ENCODE peak calls at places on chromosomes 2 and 18, in seven cellular contexts. L is epithelial cell of esophagus, D is neural progenitor cell, C is psoas muscle, E is fibroblast of mammary gland, P is mucosa of descending colon, U is astrocyte of the cerebellum. M is an unnamed sample.

GRCh38 chr2:75729861-75730260 is 19.1 kb upstream of the GCFC2 start:
- DNase-seq in L (peak; percentile 26), D (no peak), C (no peak), E (no peak), P (peak; percentile 16), U (no peak), M (no peak)

GRCh38 chr18:7946724-7947377 is 379.7 kb downstream of the PTPRM start:
- DNase-seq in L (peak; percentile 80), D (peak; percentile 23), C (no peak), E (peak; percentile 90), P (peak; percentile 57), U (peak; percentile 49), M (no peak)

GRCh38 chr2:153519260-153519875 is 40.8 kb upstream of the RPRM start:
- DNase-seq in L (peak; percentile 64), D (peak; percentile 69), C (peak; percentile 61), E (peak; percentile 63), P (peak; percentile 78), U (peak; percentile 50), M (peak; percentile 8)

GRCh38 chr2:15803186-15803986 is 137.0 kb upstream of the MYCN start:
- DNase-seq in L (no peak), D (no peak), C (no peak), E (no peak), P (no peak), U (no peak), M (no peak)

GRCh38 chr2:136818839-136819238 is 53.5 kb downstream of the THSD7B start:
- DNase-seq in L (no peak), D (no peak), C (no peak), E (no peak), P (no peak), U (no peak), M (no peak)

GRCh38 chr2:285506-285905 is 2.4 kb downstream of the ALKAL2 start:
- DNase-seq in L (peak; percentile 44), D (no peak), C (no peak), E (peak; percentile 74), P (no peak), U (peak; percentile 47), M (no peak)

GRCh38 chr2:107337209-107337898 is 451.4 kb upstream of the ST6GAL2 start:
- DNase-seq in L (peak; percentile 8), D (no peak), C (no peak), E (peak; percentile 94), P (no peak), U (peak; percentile 45), M (no peak)

GRCh38 chr2:164910091-164910899 is 45.0 kb downstream of the SLC38A11 start:
- DNase-seq in L (peak; percentile 84), D (no peak), C (no peak), E (peak; percentile 10), P (peak; percentile 55), U (no peak), M (peak; percentile 60)

GRCh38 chr2:30235008-30235655 is 3.8 kb downstream of the LBH start:
- DNase-seq in L (peak; percentile 84), D (no peak), C (no peak), E (peak; percentile 47), P (no peak), U (no peak), M (no peak)

GRCh38 chr2:130875935-130876334 is 39.2 kb downstream of the ARHGEF4 start:
- DNase-seq in L (no peak), D (no peak), C (no peak), E (no peak), P (no peak), U (no peak), M (no peak)

GRCh38 chr18:59208602-59209001 is 11.4 kb upstream of the GRP start:
- DNase-seq in L (peak; percentile 70), D (no peak), C (no peak), E (peak; percentile 6), P (no peak), U (no peak), M (no peak)

GRCh38 chr18:26057208-26057821 is 33.1 kb downstream of the SS18 start:
- DNase-seq in L (no peak), D (no peak), C (no peak), E (peak; percentile 19), P (no peak), U (no peak), M (no peak)

GRCh38 chr2:184598313-184599053 is at the start of gene ZNF804A:
- DNase-seq in L (peak; percentile 50), D (peak; percentile 81), C (peak; percentile 55), E (peak; percentile 37), P (peak; percentile 22), U (no peak), M (no peak)

GRCh38 chr2:239991689-239992314 is 33.3 kb downstream of the NDUFA10 start:
- DNase-seq in L (peak; percentile 62), D (peak; percentile 63), C (no peak), E (peak; percentile 73), P (peak; percentile 44), U (peak; percentile 65), M (peak; percentile 18)

GRCh38 chr18:79387615-79388014 is 8.1 kb upstream of the NFATC1 start:
- DNase-seq in L (no peak), D (no peak), C (no peak), E (no peak), P (no peak), U (no peak), M (no peak)

GRCh38 chr18:46858290-46858689 is 59.0 kb downstream of the PIAS2 start:
- DNase-seq in L (no peak), D (no peak), C (no peak), E (no peak), P (no peak), U (no peak), M (no peak)

GRCh38 chr2:58521803-58522602 is 280.9 kb upstream of the FANCL start:
- DNase-seq in L (peak; percentile 12), D (no peak), C (no peak), E (peak; percentile 2), P (no peak), U (no peak), M (peak; percentile 63)

GRCh38 chr2:23988371-23988770 is 21.5 kb upstream of the MFSD2B start:
- DNase-seq in L (peak; percentile 49), D (no peak), C (no peak), E (peak; percentile 30), P (no peak), U (no peak), M (no peak)

GRCh38 chr2:176744156-176744555 is 468.4 kb upstream of the HNRNPA3 start:
- DNase-seq in L (no peak), D (no peak), C (no peak), E (no peak), P (peak; percentile 15), U (no peak), M (no peak)

GRCh38 chr2:163734911-163735691 is 707 bp downstream of the FIGN start:
- DNase-seq in L (peak; percentile 27), D (peak; percentile 60), C (no peak), E (peak; percentile 28), P (no peak), U (no peak), M (no peak)

GRCh38 chr2:198518935-198519334 is 714.5 kb downstream of the PLCL1 start:
- DNase-seq in L (no peak), D (no peak), C (no peak), E (no peak), P (no peak), U (no peak), M (no peak)

GRCh38 chr2:129695496-129695895 is 284.0 kb upstream of the RAB6C start:
- DNase-seq in L (no peak), D (no peak), C (no peak), E (no peak), P (no peak), U (no peak), M (no peak)

GRCh38 chr2:119261498-119262225 is 38.0 kb downstream of the STEAP3 start:
- DNase-seq in L (no peak), D (no peak), C (no peak), E (no peak), P (no peak), U (no peak), M (no peak)

GRCh38 chr18:28281400-28281799 is 104.5 kb upstream of the CDH2 start:
- DNase-seq in L (no peak), D (no peak), C (no peak), E (no peak), P (no peak), U (no peak), M (no peak)

GRCh38 chr2:69789762-69790600 is 39.5 kb upstream of the GMCL1 start:
- DNase-seq in L (no peak), D (no peak), C (no peak), E (no peak), P (no peak), U (no peak), M (no peak)

GRCh38 chr18:34595673-34596072 is 114.4 kb upstream of the DTNA start:
- DNase-seq in L (peak; percentile 48), D (peak; percentile 40), C (no peak), E (peak; percentile 58), P (no peak), U (peak; percentile 12), M (no peak)
- TF ChIP-seq CTCF in L (peak; percentile 60), D (peak; percentile 54), C (peak; percentile 55), E (peak; percentile 59), P (no peak), U (peak; percentile 59), M (peak; percentile 41)

GRCh38 chr2:227629435-227629834 is 12.1 kb downstream of the SCYGR4 start:
- DNase-seq in L (no peak), D (no peak), C (no peak), E (no peak), P (no peak), U (no peak), M (no peak)
- H3K4me3 ChIP-seq in L (no peak overlapping the region), D (no peak overlapping the region), C (no peak overlapping the region), E (no peak overlapping the region), P (no peak overlapping the region), U (no peak overlapping the region), M (no peak overlapping the region)

DNA sequence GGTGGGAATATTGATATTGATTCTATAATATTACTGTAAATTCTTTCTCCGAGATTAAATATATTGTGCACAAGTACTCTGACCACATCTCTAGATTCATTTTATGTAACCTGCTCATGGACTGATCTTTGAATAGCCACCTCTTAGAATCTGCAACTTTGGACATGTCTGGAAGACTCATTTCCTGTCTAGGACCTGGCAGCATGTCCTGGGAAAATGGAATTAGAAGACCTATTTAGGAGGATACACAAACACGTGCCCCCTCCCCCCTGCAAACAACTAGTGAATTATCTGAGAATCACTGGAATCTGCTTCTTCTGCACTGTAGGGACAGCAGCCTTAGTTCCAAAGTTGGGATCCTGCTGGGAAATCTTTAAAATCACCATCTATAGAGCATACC is 94.1 kb downstream of the UBE2E3 start:
- DNase-seq in L (peak; percentile 80), D (no peak), C (no peak), E (peak; percentile 37), P (no peak), U (no peak), M (no peak)
- TF ChIP-seq CTCF in L (no peak), D (no peak), C (no peak), E (no peak), P (no peak), U (no peak), M (no peak)

GRCh38 chr2:215825709-215826108 is 187.6 kb downstream of the MREG start:
- DNase-seq in L (no peak), D (no peak), C (no peak), E (peak; percentile 62), P (no peak), U (no peak), M (no peak)

GRCh38 chr2:215826376-215826775 is 187.0 kb downstream of the MREG start:
- DNase-seq in L (peak; percentile 53), D (no peak), C (no peak), E (no peak), P (no peak), U (no peak), M (no peak)

GRCh38 chr2:215828528-215829184 is 184.7 kb downstream of the MREG start:
- DNase-seq in L (peak; percentile 80), D (peak; percentile 79), C (peak; percentile 53), E (peak; percentile 82), P (peak; percentile 72), U (peak; percentile 27), M (no peak)

GRCh38 chr2:215829261-215829660 is 184.1 kb downstream of the MREG start:
- DNase-seq in L (no peak), D (no peak), C (no peak), E (no peak), P (no peak), U (no peak), M (no peak)

GRCh38 chr2:215826838-215827441 is 186.4 kb downstream of the MREG start:
- DNase-seq in L (no peak), D (no peak), C (no peak), E (peak; percentile 53), P (no peak), U (no peak), M (no peak)
- H3K4me3 ChIP-seq in L (no peak overlapping the region), D (no peak overlapping the region), C (no peak overlapping the region), E (no peak overlapping the region), P (no peak overlapping the region), U (no peak overlapping the region), M (no peak overlapping the region)